ENCODE peak calls at places on chromosome 18, in four cellular contexts. C is K562, D is esophagus muscularis mucosa, U is ovary. Z is an unnamed sample.
A peak's percentile ranks its signal among the peaks of the same experiment; 100 is the strongest.

GRCh38 chr18:78457011-78457410 is 522.6 kb upstream of the SALL3 start:
- DNase-seq in C (no peak), D (no peak), U (no peak), Z (no peak)

GRCh38 chr18:59921384-59921891 is 21.6 kb downstream of the PMAIP1 start:
- DNase-seq in C (no peak), D (peak; percentile 37), U (no peak), Z (no peak)

GRCh38 chr18:55452123-55452611 is 135.8 kb downstream of the TCF4 start:
- DNase-seq in C (no peak), D (no peak), U (no peak), Z (no peak)

GRCh38 chr18:12585218-12585617 is 72.7 kb downstream of the SPIRE1 start:
- DNase-seq in C (no peak), D (no peak), U (no peak), Z (no peak)

GRCh38 chr18:41753826-41754225 is 201.2 kb upstream of the PIK3C3 start:
- DNase-seq in C (no peak), D (no peak), U (no peak), Z (no peak)

GRCh38 chr18:10526211-10526949 is 553 bp downstream of the NAPG start:
- DNase-seq in C (peak; percentile 81), D (no peak), U (peak; percentile 75), Z (peak; percentile 75)

GRCh38 chr18:51339866-51340265 is 142.4 kb upstream of the MEX3C start:
- DNase-seq in C (no peak), D (no peak), U (no peak), Z (no peak)

GRCh38 chr18:55790296-55790695 is 202.3 kb upstream of the TCF4 start:
- DNase-seq in C (no peak), D (no peak), U (no peak), Z (no peak)

GRCh38 chr18:77395941-77396340 is 146.3 kb downstream of the GALR1 start:
- DNase-seq in C (no peak), D (no peak), U (no peak), Z (no peak)

GRCh38 chr18:36595818-36596215 is 233.0 kb downstream of the TPGS2 start:
- DNase-seq in C (no peak), D (no peak), U (no peak), Z (no peak)

GRCh38 chr18:57916684-57917083 is 113.6 kb upstream of the ATP8B1 start:
- DNase-seq in C (no peak), D (no peak), U (no peak), Z (no peak)

GRCh38 chr18:36372902-36373301 is 75.4 kb downstream of the FHOD3 start:
- DNase-seq in C (no peak), D (no peak), U (no peak), Z (no peak)

GRCh38 chr18:77061946-77062517 is 70.6 kb downstream of the MBP start:
- DNase-seq in C (peak; percentile 8), D (no peak), U (no peak), Z (peak; percentile 80)

GRCh38 chr18:73741946-73742345 is 405.7 kb downstream of the FBXO15 start:
- DNase-seq in C (no peak), D (no peak), U (no peak), Z (no peak)

GRCh38 chr18:3912705-3913104 is 462.7 kb downstream of the TGIF1 start:
- DNase-seq in C (no peak), D (no peak), U (no peak), Z (no peak)

GRCh38 chr18:60112369-60112768 is 212.6 kb downstream of the PMAIP1 start:
- DNase-seq in C (no peak), D (no peak), U (no peak), Z (no peak)

GRCh38 chr18:3383381-3383915 is 66.5 kb upstream of the TGIF1 start:
- DNase-seq in C (no peak), D (no peak), U (no peak), Z (no peak)

GRCh38 chr18:48074929-48075706 is 144.7 kb upstream of the SMAD2 start:
- DNase-seq in C (no peak), D (no peak), U (no peak), Z (no peak)

GRCh38 chr18:48077291-48077690 is 146.8 kb upstream of the SMAD2 start:
- DNase-seq in C (no peak), D (no peak), U (no peak), Z (no peak)

GRCh38 chr18:48078448-48078847 is 148.0 kb upstream of the SMAD2 start:
- DNase-seq in C (no peak), D (no peak), U (no peak), Z (no peak)

GRCh38 chr18:48075707-48076093 is 145.2 kb upstream of the SMAD2 start:
- DNase-seq in C (no peak), D (no peak), U (no peak), Z (no peak)

GRCh38 chr18:48076461-48076860 is 146.0 kb upstream of the SMAD2 start:
- DNase-seq in C (no peak), D (no peak), U (no peak), Z (no peak)
- H3K27ac ChIP-seq in C (no peak overlapping the region), D (no peak overlapping the region), U (no peak overlapping the region), Z (no peak overlapping the region)

GRCh38 chr18:80035997-80036396 is 1.8 kb downstream of the RBFA start:
- DNase-seq in C (peak; percentile 52), D (no peak), U (no peak), Z (no peak)
- TF ChIP-seq EP300 in C (peak; percentile 12), D (no peak), U (no peak), Z (no peak)

GRCh38 chr18:43181711-43182110 is 66.2 kb upstream of the RIT2 start:
- DNase-seq in C (no peak), D (no peak), U (no peak), Z (no peak)

GRCh38 chr18:43180814-43181213 is 65.3 kb upstream of the RIT2 start:
- DNase-seq in C (no peak), D (no peak), U (no peak), Z (no peak)
- H3K4me3 ChIP-seq in C (no peak overlapping the region), D (no peak overlapping the region), U (no peak overlapping the region), Z (no peak overlapping the region)

GRCh38 chr18:24679062-24679461 is 218.6 kb downstream of the HRH4 start:
- DNase-seq in C (no peak), D (peak; percentile 66), U (no peak), Z (no peak)

GRCh38 chr18:24674236-24675004 is 214.0 kb downstream of the HRH4 start:
- DNase-seq in C (no peak), D (peak; percentile 60), U (no peak), Z (no peak)

GRCh38 chr18:24678626-24679025 is 218.2 kb downstream of the HRH4 start:
- DNase-seq in C (no peak), D (no peak), U (no peak), Z (no peak)

GRCh38 chr18:24678113-24678512 is 217.7 kb downstream of the HRH4 start:
- DNase-seq in C (no peak), D (no peak), U (no peak), Z (no peak)

GRCh38 chr18:24677011-24677410 is 216.6 kb downstream of the HRH4 start:
- DNase-seq in C (no peak), D (peak; percentile 31), U (no peak), Z (no peak)
- H3K27ac ChIP-seq in C (no peak overlapping the region), D (no peak overlapping the region), U (no peak overlapping the region), Z (no peak overlapping the region)

DNA sequence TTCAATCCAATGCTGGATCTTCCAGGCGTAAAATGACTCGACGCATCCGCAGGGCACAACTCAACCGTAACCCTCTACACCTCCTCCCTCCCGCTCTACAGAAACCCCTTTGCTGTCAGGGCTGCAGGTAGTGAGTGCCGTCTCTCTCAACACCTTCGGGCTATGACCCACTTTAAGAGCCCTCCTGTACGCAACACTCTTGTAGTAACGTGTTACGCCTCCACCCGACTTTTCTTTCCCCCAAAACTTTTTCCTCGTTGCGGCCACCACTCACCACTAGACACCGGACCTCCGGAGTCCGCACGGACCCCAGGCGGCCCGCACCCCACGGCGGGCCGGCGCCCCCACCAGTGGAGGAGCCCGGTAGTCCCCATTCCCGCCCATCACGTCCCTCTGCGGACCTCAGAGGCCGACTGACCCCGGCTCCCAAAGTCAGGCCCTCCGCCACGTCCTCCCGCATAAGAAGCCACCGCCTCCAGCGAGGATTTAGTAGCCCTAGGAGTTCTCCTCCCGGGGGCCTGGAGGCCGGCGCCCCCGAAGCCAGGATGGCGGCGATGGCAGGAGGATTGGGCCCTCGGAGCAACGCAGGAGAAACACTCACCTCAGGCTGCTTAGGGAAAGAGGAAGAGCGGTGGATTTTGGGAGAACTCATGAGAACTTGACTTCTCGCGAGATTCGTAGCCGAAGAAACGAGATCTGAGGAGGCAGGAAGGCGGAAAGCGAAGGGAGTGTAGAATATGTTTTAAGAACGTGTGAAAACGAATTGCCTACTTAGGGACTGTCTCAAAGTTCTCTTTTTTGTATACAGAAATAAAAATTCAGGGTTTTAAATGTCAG is 5.0 kb upstream of the C18orf32 start:
- DNase-seq in C (peak; percentile 84), D (peak; percentile 97), U (peak; percentile 87), Z (peak; percentile 91)
- TF ChIP-seq EP300 in C (no peak), D (no peak), U (no peak), Z (no peak)

GRCh38 chr18:8097399-8097798 is 511.8 kb upstream of the RAB12 start:
- DNase-seq in C (no peak), D (no peak), U (no peak), Z (no peak)

GRCh38 chr18:8097942-8098341 is 511.3 kb upstream of the RAB12 start:
- DNase-seq in C (no peak), D (no peak), U (no peak), Z (no peak)

GRCh38 chr18:8091042-8091441 is 518.2 kb upstream of the RAB12 start:
- DNase-seq in C (no peak), D (no peak), U (no peak), Z (no peak)

DNA sequence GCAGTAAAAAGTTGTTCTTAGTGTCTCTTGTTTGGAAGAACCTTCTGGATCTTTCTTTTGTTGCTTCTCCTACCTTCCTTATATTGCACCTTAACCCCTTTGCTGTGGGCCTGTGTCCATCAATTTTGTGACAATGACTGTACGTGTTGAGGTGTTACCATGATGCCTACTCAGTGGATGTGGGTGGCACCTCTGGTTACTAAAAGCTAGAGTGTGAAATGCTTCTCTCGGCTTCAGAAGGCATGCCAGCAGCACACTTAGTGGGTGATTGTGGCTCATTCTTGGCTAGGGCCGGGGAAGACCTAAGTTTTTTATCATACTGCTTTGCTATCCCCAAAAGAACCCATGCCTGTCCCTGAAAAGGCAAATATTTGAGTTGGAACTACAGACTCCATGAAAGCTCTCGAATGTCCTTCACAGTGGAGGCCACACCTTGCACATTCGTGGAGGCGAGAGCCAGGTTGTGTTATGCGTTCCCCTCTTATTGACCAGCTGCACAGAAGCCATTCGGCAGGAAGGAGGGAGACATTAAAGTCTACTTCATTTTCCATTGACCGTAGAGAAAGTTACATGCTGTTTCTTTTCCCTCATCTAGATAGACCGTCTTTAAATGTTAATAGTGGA is 513.2 kb upstream of the RAB12 start:
- DNase-seq in C (no peak), D (no peak), U (no peak), Z (no peak)
- H3K4me3 ChIP-seq in C (no peak overlapping the region), D (no peak overlapping the region), U (no peak overlapping the region), Z (no peak overlapping the region)

GRCh38 chr18:457120-457519 is 43.4 kb downstream of the COLEC12 start:
- DNase-seq in C (no peak), D (no peak), U (peak; percentile 39), Z (no peak)

GRCh38 chr18:453399-453798 is 47.1 kb downstream of the COLEC12 start:
- DNase-seq in C (no peak), D (no peak), U (no peak), Z (no peak)

GRCh38 chr18:456361-456821 is 44.1 kb downstream of the COLEC12 start:
- DNase-seq in C (no peak), D (no peak), U (peak; percentile 26), Z (peak; percentile 27)

GRCh38 chr18:449374-449773 is 51.1 kb downstream of the COLEC12 start:
- DNase-seq in C (no peak), D (no peak), U (peak; percentile 22), Z (peak; percentile 29)

GRCh38 chr18:452801-453200 is 47.7 kb downstream of the COLEC12 start:
- DNase-seq in C (no peak), D (no peak), U (no peak), Z (no peak)
- H3K27ac ChIP-seq in C (no peak overlapping the region), D (no peak overlapping the region), U (no peak overlapping the region), Z (no peak overlapping the region)

GRCh38 chr18:44497757-44498490 is 182.8 kb upstream of the SETBP1 start:
- DNase-seq in C (no peak), D (no peak), U (no peak), Z (no peak)
- TF ChIP-seq EP300 in C (no peak), D (no peak), U (no peak), Z (no peak)

Z was measured in upper lobe of left lung.